ENCODE peak calls at places on chromosome 15, in four cellular contexts. N is fibroblast of lung, O is dorsolateral prefrontal cortex, J is colonic mucosa. A is an unnamed sample.

GRCh38 chr15:96771035-96771434 is 440.5 kb downstream of the NR2F2 start:
- DNase-seq in N (no peak), J (no peak), O (no peak), A (no peak)

GRCh38 chr15:48031466-48031865 is 89.3 kb upstream of the SLC24A5 start:
- DNase-seq in N (no peak), J (no peak), O (no peak), A (no peak)

GRCh38 chr15:34812369-34812768 is 17.0 kb upstream of the ACTC1 start:
- DNase-seq in N (peak; percentile 72), O (no peak), J (no peak), A (peak; percentile 73)

GRCh38 chr15:68730491-68731317 is 90.0 kb downstream of the ANP32A start:
- DNase-seq in O (peak; percentile 52), J (peak; percentile 35), N (peak; percentile 57), A (peak; percentile 56)

GRCh38 chr15:43939070-43939469 is 112.3 kb downstream of the WDR76 start:
- DNase-seq in J (peak; percentile 34), N (peak; percentile 42), O (no peak), A (peak; percentile 47)

GRCh38 chr15:76330281-76330680 is 6.3 kb upstream of the ISL2 start:
- DNase-seq in O (no peak), J (peak; percentile 50), N (peak; percentile 66), A (peak; percentile 67)

GRCh38 chr15:45645026-45645980 is 10.5 kb downstream of the SQOR start:
- DNase-seq in N (peak; percentile 58), J (peak; percentile 78), O (no peak), A (peak; percentile 85)

GRCh38 chr15:52093539-52094502 is 18.8 kb downstream of the BCL2L10 start:
- DNase-seq in J (peak; percentile 51), N (peak; percentile 90), O (no peak), A (peak; percentile 98)

GRCh38 chr15:83653639-83654378 is at the start of gene ADAMTSL3:
- DNase-seq in O (peak; percentile 48), J (peak; percentile 71), N (peak; percentile 51), A (peak; percentile 28)

GRCh38 chr15:31483924-31484368 is 157.3 kb downstream of the KLF13 start:
- DNase-seq in J (no peak), N (no peak), O (no peak), A (no peak)

GRCh38 chr15:93024293-93024692 is 64.7 kb downstream of the RGMA start:
- DNase-seq in N (no peak), J (no peak), O (no peak), A (no peak)

GRCh38 chr15:95302206-95302605 is 1028.3 kb upstream of the NR2F2 start:
- DNase-seq in O (no peak), J (no peak), N (no peak), A (no peak)

GRCh38 chr15:76204558-76204845 is 106.8 kb downstream of the ETFA start:
- DNase-seq in J (no peak), N (no peak), O (no peak), A (no peak)

GRCh38 chr15:70857547-70858265 is 3.7 kb upstream of the LARP6 start:
- DNase-seq in N (peak; percentile 56), J (no peak), O (no peak), A (no peak)

DNA sequence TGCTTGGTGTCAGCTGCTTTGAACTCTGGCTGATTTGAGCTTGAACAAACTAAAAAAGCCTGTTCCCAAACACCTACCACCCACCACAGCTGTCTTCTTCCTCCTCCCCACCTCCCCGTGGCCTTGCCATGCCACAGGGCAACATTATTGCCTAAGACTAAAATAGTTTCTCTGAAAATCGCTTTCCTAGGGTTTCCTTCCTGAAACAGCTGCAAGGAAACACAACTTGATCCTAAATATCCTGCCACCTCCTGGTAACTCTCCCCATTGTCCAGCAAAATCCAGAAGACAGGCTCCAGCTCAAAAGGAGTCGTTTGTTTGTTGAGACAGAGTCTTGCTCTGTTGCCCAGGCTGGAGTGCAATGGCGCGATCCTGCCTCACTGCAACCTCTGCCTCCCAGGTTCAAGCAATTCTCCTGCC is 193.9 kb upstream of the TPM1 start:
- DNase-seq in J (no peak), O (no peak), N (peak; percentile 45), A (peak; percentile 20)
- TF ChIP-seq CTCF in J (no peak), O (no peak), N (peak; percentile 27), A (peak; percentile 8)

GRCh38 chr15:89230277-89230676 is 8.9 kb upstream of the RLBP1 start:
- DNase-seq in N (no peak), J (no peak), O (no peak), A (no peak)
- TF ChIP-seq CTCF in N (peak; percentile 22), J (no peak), O (no peak), A (peak; percentile 22)

DNA sequence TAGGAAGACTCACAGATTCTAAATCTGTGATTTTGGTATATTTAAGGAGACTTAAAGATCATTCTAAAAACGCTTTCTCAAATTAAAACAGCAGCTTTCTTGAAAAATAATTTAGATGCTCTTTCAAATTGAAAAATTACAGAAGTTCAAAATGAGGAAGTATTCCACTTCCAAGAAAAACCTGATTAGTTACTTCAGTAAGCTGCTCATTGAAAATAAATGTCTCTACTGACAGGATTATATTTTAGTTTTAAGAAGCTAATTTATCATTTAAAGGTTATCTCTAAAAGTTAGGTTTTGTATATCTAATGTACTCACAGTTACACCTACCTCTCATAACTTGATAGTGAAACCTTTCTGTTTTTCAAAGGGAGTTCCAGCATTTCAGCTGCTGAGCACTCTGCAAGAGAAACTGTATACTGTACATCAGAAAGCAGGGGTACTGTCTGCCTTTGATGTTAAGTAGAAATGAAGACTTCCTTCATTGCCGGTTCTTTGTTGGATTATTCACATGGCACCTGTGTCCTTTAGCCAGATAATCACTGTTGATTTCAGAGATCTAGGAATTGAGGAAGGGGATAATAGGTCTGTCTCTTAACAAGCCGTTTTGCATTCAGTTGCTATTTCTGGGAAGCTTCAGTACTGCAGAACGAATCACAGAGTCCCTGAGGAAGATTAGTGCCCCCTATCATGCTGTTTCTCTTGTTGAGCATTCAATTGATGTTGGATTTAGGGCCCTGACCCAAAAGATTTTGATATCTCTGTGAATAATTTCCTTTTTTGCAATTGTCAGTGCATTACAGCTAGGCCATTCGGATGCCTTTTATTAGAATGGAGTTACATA is 161.7 kb downstream of the TCF12 start:
- DNase-seq in N (no peak), O (no peak), J (no peak), A (no peak)
- TF ChIP-seq CTCF in N (no peak), O (peak; percentile 24), J (no peak), A (peak; percentile 9)

DNA sequence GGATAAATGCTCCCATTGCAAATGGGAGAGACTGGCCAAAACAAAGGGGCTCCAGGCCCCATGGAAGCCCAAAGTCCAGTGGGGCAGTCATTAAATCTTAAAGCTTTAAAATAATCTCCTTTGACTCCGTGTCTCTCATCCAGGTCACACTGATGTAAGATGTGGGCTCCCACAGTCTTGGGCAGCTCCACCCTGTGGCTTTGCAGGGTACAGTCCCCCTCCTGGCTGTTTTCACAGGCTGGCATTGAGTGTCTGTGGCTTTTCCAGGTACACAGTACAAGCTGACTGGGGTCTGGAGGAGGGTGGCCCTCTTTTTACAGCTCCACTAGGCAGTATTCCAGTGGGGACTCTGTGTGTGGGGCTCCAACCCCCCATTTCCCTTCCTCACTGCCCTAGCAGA is 45.9 kb downstream of the NIPA2 start:
- DNase-seq in O (no peak), J (no peak), N (no peak), A (no peak)
- TF ChIP-seq CTCF in O (no peak), J (no peak), N (no peak), A (no peak)

GRCh38 chr15:73156431-73157191 is 104.3 kb downstream of the NEO1 start:
- DNase-seq in O (no peak), N (no peak), J (no peak), A (no peak)
- TF ChIP-seq CTCF in O (no peak), N (no peak), J (no peak), A (no peak)

GRCh38 chr15:59160880-59161593 is 45.6 kb upstream of the LDHAL6B start:
- DNase-seq in N (peak; percentile 44), J (no peak), O (peak; percentile 54), A (no peak)
- TF ChIP-seq CTCF in N (peak; percentile 73), J (no peak), O (peak; percentile 49), A (peak; percentile 47)

GRCh38 chr15:86623236-86623635 is 543.6 kb downstream of the AGBL1 start:
- DNase-seq in N (no peak), O (no peak), J (no peak), A (no peak)

GRCh38 chr15:86620113-86620512 is 540.4 kb downstream of the AGBL1 start:
- DNase-seq in O (no peak), J (no peak), N (no peak), A (no peak)

GRCh38 chr15:86620636-86621349 is 541.1 kb downstream of the AGBL1 start:
- DNase-seq in O (no peak), J (no peak), N (no peak), A (no peak)

GRCh38 chr15:86629409-86629808 is 549.7 kb downstream of the AGBL1 start:
- DNase-seq in O (no peak), J (no peak), N (no peak), A (no peak)

GRCh38 chr15:86624261-86625036 is 544.8 kb downstream of the AGBL1 start:
- DNase-seq in N (peak; percentile 85), J (peak; percentile 84), O (peak; percentile 65), A (peak; percentile 81)
- TF ChIP-seq CTCF in N (peak; percentile 50), J (peak; percentile 43), O (peak; percentile 22), A (peak; percentile 35)

DNA sequence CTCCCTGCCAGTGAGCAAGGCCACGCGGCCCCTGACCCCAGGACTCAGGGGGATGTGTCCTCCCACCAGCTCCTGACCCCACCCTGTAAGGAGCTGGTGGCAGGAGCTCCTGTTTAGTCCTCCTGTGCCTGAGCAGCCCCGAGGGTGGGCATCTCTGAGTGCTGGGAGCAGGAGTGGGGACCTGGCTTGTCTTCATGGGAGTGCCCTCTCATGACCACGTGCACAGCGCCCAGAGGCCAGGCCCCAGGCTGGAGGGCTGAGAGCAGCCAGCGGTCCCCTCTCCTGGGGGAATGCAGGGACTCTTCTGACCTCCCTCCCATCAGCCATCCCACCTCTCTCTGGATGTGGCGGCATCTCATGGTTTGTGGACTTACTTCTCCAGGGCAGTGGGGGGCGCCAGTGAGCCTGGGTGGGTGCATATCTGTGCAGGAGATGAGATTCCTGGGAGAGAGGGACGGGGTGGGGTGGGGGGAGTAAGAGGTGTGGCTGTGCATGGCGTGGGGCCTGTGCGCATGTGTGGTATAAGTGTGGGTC is 205.6 kb downstream of the TBC1D2B start:
- DNase-seq in J (no peak), O (no peak), N (no peak), A (no peak)
- TF ChIP-seq CTCF in J (no peak), O (no peak), N (peak; percentile 8), A (no peak)

GRCh38 chr15:40743921-40744809 is 10.9 kb downstream of the RMDN3 start:
- DNase-seq in N (peak; percentile 82), O (no peak), J (peak; percentile 22), A (peak; percentile 94)
- TF ChIP-seq CTCF in N (peak; percentile 20), O (no peak), J (no peak), A (no peak)